ENCODE peak calls at places on chromosomes 7 and 10, in eight cellular contexts. B is neural progenitor cell, G is psoas muscle, W is esophagus muscularis mucosa, Y is dorsolateral prefrontal cortex, X is PC-3, O is bronchial epithelial cell, I is cardiac muscle cell. R is an unnamed sample. For H3K27me3, the result is how much of the 10 kb centered on the place peaks cover.

GRCh38 chr7:125695631-125696030 is 766.0 kb upstream of the POT1 start:
- DNase-seq in B (no peak), G (no peak), W (no peak), Y (no peak), X (no peak), O (no peak), I (no peak), R (no peak)

GRCh38 chr10:121284952-121285351 is 313.3 kb downstream of the FGFR2 start:
- DNase-seq in B (no peak), G (no peak), W (no peak), Y (no peak), X (no peak), O (no peak), I (peak), R (no peak)

GRCh38 chr7:34501161-34501560 is 156.9 kb upstream of the NPSR1 start:
- DNase-seq in B (no peak), G (no peak), W (peak), Y (no peak), X (no peak), O (no peak), I (no peak), R (no peak)

GRCh38 chr10:122158362-122158761 is 112.7 kb upstream of the BTBD16 start:
- DNase-seq in B (no peak), G (no peak), W (no peak), Y (no peak), X (no peak), O (no peak), I (no peak), R (no peak)

GRCh38 chr7:101870361-101871062 is 53.1 kb downstream of the CUX1 start:
- DNase-seq in B (peak), G (no peak), W (no peak), Y (no peak), X (peak), O (peak), I (no peak), R (no peak)

GRCh38 chr7:501526-501925 is 18.1 kb downstream of the PDGFA start:
- DNase-seq in B (no peak), G (peak), W (no peak), Y (no peak), X (no peak), O (no peak), I (no peak), R (peak)

GRCh38 chr7:127983804-127984332 is 47.4 kb downstream of the LRRC4 start:
- DNase-seq in B (no peak), G (no peak), W (no peak), Y (no peak), X (peak), O (peak), I (peak), R (no peak)

GRCh38 chr10:73788864-73789658 is 3.7 kb downstream of the ZSWIM8 start:
- DNase-seq in B (no peak), G (no peak), W (no peak), Y (no peak), X (no peak), O (no peak), I (no peak), R (no peak)

GRCh38 chr10:3889961-3890522 is 105.0 kb upstream of the KLF6 start:
- DNase-seq in B (no peak), G (no peak), W (no peak), Y (no peak), X (peak), O (peak), I (peak), R (no peak)

GRCh38 chr10:113665806-113666354 is 2.0 kb upstream of the NRAP start:
- DNase-seq in B (peak), G (peak), W (no peak), Y (no peak), X (peak), O (peak), I (peak), R (peak)

GRCh38 chr10:36499696-36500095 is 625.7 kb upstream of the ANKRD30A start:
- DNase-seq in B (no peak), G (no peak), W (no peak), Y (no peak), X (peak), O (peak), I (no peak), R (no peak)

GRCh38 chr7:88229302-88229870 is 9.5 kb upstream of the SRI start:
- DNase-seq in B (no peak), G (no peak), W (no peak), Y (no peak), X (no peak), O (no peak), I (no peak), R (no peak)

GRCh38 chr10:54587973-54588372 is 213.1 kb downstream of the PCDH15 start:
- DNase-seq in B (no peak), G (no peak), W (no peak), Y (no peak), X (peak), O (peak), I (no peak), R (no peak)

GRCh38 chr10:29246449-29246848 is 42.4 kb upstream of the LYZL1 start:
- DNase-seq in B (no peak), G (no peak), W (no peak), Y (no peak), X (no peak), O (no peak), I (no peak), R (no peak)

GRCh38 chr7:69622014-69622818 is 23.9 kb downstream of the AUTS2 start:
- DNase-seq in B (no peak), G (no peak), W (no peak), Y (no peak), X (no peak), O (no peak), I (no peak), R (no peak)

GRCh38 chr7:42624471-42624870 is 287.4 kb downstream of the C7orf25 start:
- DNase-seq in B (no peak), G (no peak), W (no peak), Y (no peak), X (peak), O (peak), I (peak), R (no peak)

GRCh38 chr10:119755446-119755845 is 29.6 kb downstream of the INPP5F start:
- DNase-seq in B (no peak), G (no peak), W (no peak), Y (no peak), X (no peak), O (no peak), I (no peak), R (no peak)

GRCh38 chr10:124086097-124086710 is 7.2 kb downstream of the CHST15 start:
- DNase-seq in B (no peak), G (no peak), W (no peak), Y (no peak), X (no peak), O (no peak), I (no peak), R (no peak)

GRCh38 chr10:46031648-46032532 is 1.5 kb upstream of the NCOA4 start:
- DNase-seq in B (no peak), G (no peak), W (no peak), Y (no peak), X (no peak), O (peak), I (no peak), R (no peak)

GRCh38 chr10:88743999-88744398 is 15.8 kb upstream of the LIPN start:
- DNase-seq in B (no peak), G (no peak), W (no peak), Y (no peak), X (no peak), O (peak), I (no peak), R (no peak)

GRCh38 chr10:96377816-96378294 is 19.1 kb upstream of the OPALIN start:
- DNase-seq in B (peak), G (no peak), W (no peak), Y (no peak), X (no peak), O (no peak), I (peak), R (no peak)

GRCh38 chr10:52105301-52105700 is 208.8 kb upstream of the DKK1 start:
- DNase-seq in B (no peak), G (no peak), W (no peak), Y (no peak), X (no peak), O (no peak), I (no peak), R (no peak)

GRCh38 chr10:58577394-58577793 is 64.7 kb downstream of the BICC1 start:
- DNase-seq in B (no peak), G (no peak), W (no peak), Y (no peak), X (no peak), O (no peak), I (peak), R (no peak)

GRCh38 chr7:67422601-67423000 is 426.0 kb downstream of the TYW1 start:
- DNase-seq in B (no peak), G (no peak), W (no peak), Y (no peak), X (no peak), O (no peak), I (no peak), R (no peak)

GRCh38 chr10:49056356-49056755 is 59.0 kb downstream of the VSTM4 start:
- DNase-seq in B (no peak), G (no peak), W (peak), Y (no peak), X (peak), O (no peak), I (no peak), R (no peak)

GRCh38 chr10:116787893-116788665 is 45.7 kb upstream of the HSPA12A start:
- DNase-seq in B (peak), G (peak), W (no peak), Y (peak), X (peak), O (peak), I (peak), R (peak)

GRCh38 chr7:32140540-32140939 is 70.3 kb upstream of the PDE1C start:
- DNase-seq in B (no peak), G (no peak), W (no peak), Y (no peak), X (no peak), O (no peak), I (no peak), R (no peak)

GRCh38 chr10:61899997-61900828 is 1.3 kb upstream of the ARID5B start:
- DNase-seq in B (peak), G (peak), W (no peak), Y (no peak), X (peak), O (peak), I (peak), R (peak)

GRCh38 chr10:103096130-103096529 is 96.9 kb downstream of the NT5C2 start:
- DNase-seq in B (no peak), G (no peak), W (no peak), Y (no peak), X (peak), O (no peak), I (no peak), R (no peak)

GRCh38 chr7:118352854-118353453 is 128.4 kb downstream of the ANKRD7 start:
- DNase-seq in B (peak), G (no peak), W (no peak), Y (no peak), X (peak), O (peak), I (peak), R (no peak)
- TF ChIP-seq CTCF in B (peak), G (peak), W (no peak), Y (peak), X (peak), O (peak), I (no peak), R (no peak)

GRCh38 chr10:97943294-97943693 is 87.1 kb downstream of the CRTAC1 start:
- DNase-seq in B (no peak), G (no peak), W (no peak), Y (no peak), X (no peak), O (no peak), I (no peak), R (no peak)
- H3K27me3 ChIP-seq in B (under half), G (under half), W (under half), Y (under half), X (under half), O (under half), I (under half), R (under half)

DNA sequence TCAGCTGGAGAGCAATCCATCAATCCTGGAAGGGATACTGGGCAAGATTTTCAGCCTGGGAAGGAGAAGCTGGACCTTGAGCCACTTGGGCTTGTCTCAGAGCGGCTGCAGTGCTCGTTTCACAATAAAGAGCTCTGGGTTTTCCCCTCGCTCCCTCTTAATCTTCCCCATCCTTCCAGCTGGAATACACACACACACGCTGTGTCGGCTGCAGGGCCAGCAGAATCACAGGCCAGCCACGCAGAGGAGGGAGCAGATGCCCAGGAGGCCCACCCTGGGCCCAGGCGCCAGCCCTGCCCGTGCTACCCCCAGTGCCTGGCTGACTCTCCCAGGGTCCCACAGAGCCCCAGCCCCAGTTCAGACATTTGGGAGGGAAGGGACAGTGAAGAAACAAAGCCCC is 255.1 kb downstream of the TNS3 start:
- DNase-seq in B (peak), G (peak), W (peak), Y (no peak), X (no peak), O (no peak), I (peak), R (peak)
- H3K4me3 ChIP-seq in B (peak), G (peak), W (peak), Y (peak), X (no peak), O (no peak), I (peak), R (no peak)

GRCh38 chr7:17062433-17063383 is 180.9 kb upstream of the AGR3 start:
- DNase-seq in B (no peak), G (no peak), W (no peak), Y (no peak), X (peak), O (peak), I (peak), R (no peak)
- TF ChIP-seq CTCF in B (peak), G (no peak), W (no peak), Y (no peak), X (peak), O (peak), I (peak), R (no peak)

GRCh38 chr7:3367271-3367670 is 66.2 kb downstream of the SDK1 start:
- DNase-seq in B (no peak), G (no peak), W (no peak), Y (no peak), X (no peak), O (no peak), I (no peak), R (no peak)

GRCh38 chr7:3371601-3372000 is 70.5 kb downstream of the SDK1 start:
- DNase-seq in B (no peak), G (no peak), W (no peak), Y (no peak), X (no peak), O (no peak), I (no peak), R (no peak)

GRCh38 chr7:3370068-3370704 is 69.1 kb downstream of the SDK1 start:
- DNase-seq in B (no peak), G (no peak), W (no peak), Y (no peak), X (no peak), O (no peak), I (no peak), R (no peak)
- H3K27me3 ChIP-seq in B (under half), G (under half), W (under half), Y (under half), X (under half), O (under half), I (under half), R (under half)

DNA sequence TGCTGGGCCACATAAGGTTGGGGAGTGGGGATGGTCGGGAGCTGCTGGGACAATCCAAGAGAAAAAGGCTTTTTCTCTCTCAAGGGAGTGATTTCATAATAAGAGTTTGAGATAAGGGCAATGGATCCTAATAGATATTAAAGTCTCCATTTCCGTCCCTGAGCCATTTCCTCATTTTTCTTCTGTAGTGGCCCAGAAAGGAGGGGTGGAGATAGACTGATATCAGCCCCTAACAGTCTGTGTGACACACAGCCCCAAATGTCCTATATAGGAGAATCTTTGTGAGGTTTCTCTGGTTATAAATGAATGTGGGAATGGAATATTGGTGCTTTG is 35.2 kb downstream of the PRSS2 start:
- DNase-seq in B (no peak), G (no peak), W (no peak), Y (no peak), X (no peak), O (no peak), I (no peak), R (no peak)
- H3K4me3 ChIP-seq in B (no peak), G (no peak), W (no peak), Y (no peak), X (no peak), O (no peak), I (no peak), R (no peak)

R was measured in tibial artery.